ENCODE peak calls at places on chromosomes 13 and 19, in six cellular contexts. O is NCI-H2081 treated with DMSO at 0.1 percent for 48 hours, H is astrocyte of the spinal cord, L is Ammon's horn, B is fibroblast of lung, D is KBM-7. N is an unnamed sample.

GRCh38 chr19:49512970-49513745 is 697 bp downstream of the FCGRT start:
- DNase-seq in O (no peak), H (no peak), L (no peak), B (no peak), D (no peak), N (no peak)

GRCh38 chr19:47399198-47399597 is 20.1 kb downstream of the MEIS3 start:
- DNase-seq in O (no peak), H (no peak), L (no peak), B (no peak), D (no peak), N (no peak)

GRCh38 chr19:30662211-30662861 is 290.2 kb downstream of the ZNF536 start:
- DNase-seq in O (no peak), H (no peak), L (no peak), B (no peak), D (no peak), N (no peak)

GRCh38 chr13:46295531-46296464 is 84.1 kb downstream of the LRRC63 start:
- DNase-seq in O (no peak), H (peak; percentile 95), L (peak; percentile 51), B (peak; percentile 98), D (peak; percentile 60), N (peak; percentile 76)

GRCh38 chr19:1069009-1069779 is 2.2 kb downstream of the ARHGAP45 start:
- DNase-seq in O (no peak), H (no peak), L (peak; percentile 68), B (no peak), D (peak; percentile 96), N (no peak)

GRCh38 chr13:37068962-37069361 is 9.5 kb upstream of the SUPT20H start:
- DNase-seq in O (no peak), H (peak; percentile 16), L (no peak), B (peak; percentile 40), D (peak; percentile 8), N (no peak)

GRCh38 chr13:60155978-60156377 is 7.8 kb downstream of the DIAPH3 start:
- DNase-seq in O (no peak), H (no peak), L (no peak), B (no peak), D (no peak), N (no peak)

GRCh38 chr13:23867027-23867491 is 22.1 kb downstream of the MIPEP start:
- DNase-seq in O (no peak), H (peak; percentile 46), L (no peak), B (peak; percentile 59), D (no peak), N (peak; percentile 1)

GRCh38 chr19:45591004-45591637 is 6.5 kb upstream of the OPA3 start:
- DNase-seq in O (no peak), H (peak; percentile 19), L (no peak), B (peak; percentile 45), D (peak; percentile 20), N (peak; percentile 19)

GRCh38 chr13:100540621-100541020 is 48.0 kb downstream of the GGACT start:
- DNase-seq in O (no peak), H (peak; percentile 31), L (no peak), B (no peak), D (no peak), N (no peak)

GRCh38 chr19:7257148-7258041 is 36.8 kb downstream of the INSR start:
- DNase-seq in O (no peak), H (no peak), L (no peak), B (peak; percentile 32), D (no peak), N (no peak)

GRCh38 chr13:97226013-97226412 is 3.9 kb downstream of the MBNL2 start:
- DNase-seq in O (no peak), H (no peak), L (no peak), B (no peak), D (no peak), N (no peak)

GRCh38 chr13:60922526-60923231 is 493.0 kb downstream of the PCDH20 start:
- DNase-seq in O (no peak), H (no peak), L (no peak), B (no peak), D (no peak), N (no peak)

GRCh38 chr13:38872693-38873092 is 117.9 kb downstream of the STOML3 start:
- DNase-seq in O (peak; percentile 16), H (peak; percentile 64), L (peak; percentile 61), B (peak; percentile 46), D (peak; percentile 48), N (peak; percentile 15)

N was measured in kidney glomerular epithelial cell.